ENCODE peak calls at places on chromosome 7, in seven cellular contexts. C is NT2/D1; A is HT-29; R is frontal cortex; K is left cardiac atrium; N is activated CD4-positive, alpha-beta T cell treated with anti-CD3 and anti-CD28 coated beads, Interleukin-2, amount 50 U/mL, for 1 hour; M is HS-5. W is an unnamed sample.

GRCh38 chr7:117872565-117873055 is 631 bp downstream of the CTTNBP2 start:
- DNase-seq in K (peak; percentile 38), C (peak; percentile 20), A (no peak), R (peak; percentile 30), M (no peak), N (no peak), W (peak; percentile 54)

GRCh38 chr7:140689199-140690152 is 7.0 kb upstream of the NDUFB2 start:
- DNase-seq in C (no peak), N (no peak), M (no peak), A (no peak), R (no peak), K (no peak), W (no peak)

GRCh38 chr7:130897515-130898419 is 163.8 kb upstream of the KLF14 start:
- DNase-seq in R (no peak), K (no peak), A (no peak), C (no peak), M (no peak), N (no peak), W (no peak)

GRCh38 chr7:25716421-25716820 is 435.6 kb upstream of the NFE2L3 start:
- DNase-seq in C (no peak), N (no peak), M (peak; percentile 65), K (no peak), A (no peak), R (no peak), W (no peak)

GRCh38 chr7:95997632-95998031 is 225.3 kb downstream of the DYNC1I1 start:
- DNase-seq in N (no peak), C (no peak), K (no peak), A (no peak), R (no peak), M (no peak), W (no peak)

GRCh38 chr7:138889566-138889965 is 91.6 kb upstream of the ATP6V0A4 start:
- DNase-seq in C (no peak), M (no peak), N (no peak), K (no peak), R (no peak), A (no peak), W (no peak)

GRCh38 chr7:23205861-23206510 is 24.1 kb downstream of the NUP42 start:
- DNase-seq in M (no peak), K (peak; percentile 41), N (no peak), C (no peak), R (peak; percentile 24), A (no peak), W (no peak)

GRCh38 chr7:29091121-29091601 is 55.2 kb downstream of the CPVL start:
- DNase-seq in C (peak; percentile 28), M (no peak), A (no peak), K (peak; percentile 45), R (no peak), N (no peak), W (peak; percentile 61)

GRCh38 chr7:55140221-55140980 is 121.6 kb downstream of the EGFR start:
- DNase-seq in N (no peak), C (no peak), R (no peak), K (peak; percentile 65), M (no peak), A (no peak), W (peak; percentile 35)

GRCh38 chr7:121634356-121634755 is 238.2 kb upstream of the FAM3C start:
- DNase-seq in K (no peak), R (no peak), A (no peak), C (no peak), N (no peak), M (no peak), W (no peak)

GRCh38 chr7:108316708-108317107 is 139.5 kb downstream of the NRCAM start:
- DNase-seq in R (no peak), C (no peak), A (no peak), K (no peak), N (no peak), M (no peak), W (no peak)

GRCh38 chr7:130881091-130881798 is 147.2 kb upstream of the KLF14 start:
- DNase-seq in C (no peak), M (no peak), R (no peak), A (no peak), K (no peak), N (no peak), W (no peak)

GRCh38 chr7:2132243-2132642 is 100.5 kb downstream of the MAD1L1 start:
- DNase-seq in R (no peak), C (no peak), A (no peak), N (no peak), K (no peak), M (no peak), W (no peak)

GRCh38 chr7:131235489-131236317 is 92.0 kb upstream of the MKLN1 start:
- DNase-seq in M (peak; percentile 82), A (peak; percentile 53), C (no peak), N (peak; percentile 64), K (peak; percentile 58), R (peak; percentile 54), W (peak; percentile 18)

GRCh38 chr7:44087914-44088838 is 5.8 kb upstream of the POLM start:
- DNase-seq in R (no peak), N (no peak), C (no peak), K (peak; percentile 79), M (peak; percentile 99), A (no peak), W (no peak)

GRCh38 chr7:75642810-75643486 is 95.8 kb downstream of the HIP1 start:
- DNase-seq in A (peak; percentile 81), R (no peak), N (peak; percentile 63), M (no peak), C (no peak), K (no peak), W (peak; percentile 75)

GRCh38 chr7:45259966-45260646 is 102.5 kb downstream of the RAMP3 start:
- DNase-seq in N (peak; percentile 68), K (peak; percentile 67), C (peak; percentile 46), A (peak; percentile 64), R (peak; percentile 68), M (no peak), W (peak; percentile 53)

GRCh38 chr7:138773817-138774216 is 24.0 kb upstream of the TMEM213 start:
- DNase-seq in M (no peak), A (peak; percentile 11), N (no peak), C (peak; percentile 32), K (no peak), R (no peak), W (no peak)

GRCh38 chr7:55174856-55175255 is 156.0 kb downstream of the EGFR start:
- DNase-seq in N (no peak), M (no peak), R (no peak), C (no peak), A (no peak), K (no peak), W (no peak)

GRCh38 chr7:51315393-51316261 is 982 bp downstream of the COBL start:
- DNase-seq in R (peak; percentile 52), K (no peak), A (peak; percentile 75), N (no peak), M (no peak), C (peak; percentile 48), W (peak; percentile 89)

GRCh38 chr7:123351506-123352225 is 151.9 kb upstream of the SLC13A1 start:
- DNase-seq in A (peak; percentile 7), K (no peak), R (no peak), M (no peak), C (no peak), N (no peak), W (peak; percentile 13)

GRCh38 chr7:97090761-97091353 is 26.6 kb upstream of the SDHAF3 start:
- DNase-seq in M (no peak), C (no peak), R (no peak), A (no peak), K (no peak), N (no peak), W (no peak)

GRCh38 chr7:119377-120163 is 72.8 kb upstream of the FAM20C start:
- DNase-seq in N (no peak), C (no peak), A (no peak), M (no peak), K (no peak), R (no peak), W (peak; percentile 57)

GRCh38 chr7:32952876-32953275 is 4.4 kb upstream of the FKBP9 start:
- DNase-seq in R (no peak), C (no peak), M (no peak), N (no peak), A (no peak), K (no peak), W (no peak)

GRCh38 chr7:3493499-3493898 is 192.4 kb downstream of the SDK1 start:
- DNase-seq in R (no peak), C (no peak), N (no peak), A (no peak), M (peak; percentile 39), K (no peak), W (peak; percentile 21)

GRCh38 chr7:155824195-155824915 is 12.1 kb upstream of the SHH start:
- DNase-seq in K (no peak), C (no peak), A (no peak), R (no peak), M (no peak), N (no peak), W (no peak)

GRCh38 chr7:99579956-99580777 is 17.9 kb upstream of the TMEM225B start:
- DNase-seq in R (peak; percentile 30), M (no peak), A (no peak), N (peak; percentile 57), K (peak; percentile 42), C (peak; percentile 49), W (peak; percentile 75)